ENCODE peak calls at places on chromosomes 12 and 14, in ten cellular contexts. Y, Q, U, F, N, G, B, R, I and V are unnamed samples. For H3K4me1, the result is how much of the 10 kb centered on the place peaks cover.

GRCh38 chr14:104973215-104974145 is 4.7 kb downstream of the AHNAK2 start:
- DNase-seq in Y (no peak), Q (peak), U (peak), F (peak), N (peak), G (peak), B (no peak), R (peak), I (peak), V (peak)

GRCh38 chr14:22646570-22647254 is 2.6 kb upstream of the OR6J1 start:
- DNase-seq in Y (no peak), Q (no peak), U (peak), F (no peak), N (no peak), G (no peak), B (no peak), R (peak), I (no peak), V (no peak)

GRCh38 chr14:71119075-71119474 is 211.8 kb downstream of the PCNX1 start:
- DNase-seq in Y (no peak), Q (no peak), U (peak), F (no peak), N (no peak), G (no peak), B (no peak), R (no peak), I (no peak), V (no peak)

GRCh38 chr12:108759914-108760313 is 28.6 kb upstream of the CORO1C start:
- DNase-seq in Y (no peak), Q (no peak), U (no peak), F (no peak), N (no peak), G (no peak), B (no peak), R (no peak), I (no peak), V (no peak)

GRCh38 chr14:97459180-97459579 is 662.0 kb downstream of the VRK1 start:
- DNase-seq in Y (no peak), Q (no peak), U (no peak), F (no peak), N (no peak), G (no peak), B (no peak), R (no peak), I (no peak), V (no peak)

GRCh38 chr14:53714495-53715389 is 241.9 kb downstream of the BMP4 start:
- DNase-seq in Y (no peak), Q (no peak), U (peak), F (no peak), N (no peak), G (no peak), B (no peak), R (no peak), I (no peak), V (no peak)

GRCh38 chr12:105393586-105393985 is 63.1 kb downstream of the C12orf75 start:
- DNase-seq in Y (no peak), Q (no peak), U (peak), F (no peak), N (no peak), G (no peak), B (no peak), R (peak), I (no peak), V (no peak)

GRCh38 chr12:82461393-82461792 is 103.1 kb downstream of the METTL25 start:
- DNase-seq in Y (no peak), Q (no peak), U (no peak), F (no peak), N (no peak), G (no peak), B (no peak), R (no peak), I (no peak), V (no peak)

GRCh38 chr12:58530421-58531067 is 389.8 kb downstream of the LRIG3 start:
- DNase-seq in Y (no peak), Q (no peak), U (peak), F (no peak), N (no peak), G (no peak), B (no peak), R (peak), I (no peak), V (no peak)

GRCh38 chr12:18141583-18141982 is 51.6 kb upstream of the RERGL start:
- DNase-seq in Y (no peak), Q (peak), U (peak), F (no peak), N (no peak), G (no peak), B (no peak), R (peak), I (no peak), V (no peak)

GRCh38 chr14:65095633-65096205 is 6.6 kb downstream of the MAX start:
- DNase-seq in Y (peak), Q (no peak), U (peak), F (peak), N (peak), G (peak), B (no peak), R (peak), I (peak), V (peak)

GRCh38 chr12:104733717-104734175 is 224.3 kb downstream of the SLC41A2 start:
- DNase-seq in Y (peak), Q (no peak), U (no peak), F (no peak), N (no peak), G (no peak), B (no peak), R (no peak), I (no peak), V (no peak)

GRCh38 chr12:120118710-120119097 is 2.2 kb upstream of the RAB35 start:
- DNase-seq in Y (no peak), Q (no peak), U (no peak), F (no peak), N (no peak), G (no peak), B (no peak), R (no peak), I (no peak), V (no peak)

GRCh38 chr14:37587881-37588666 is 7.0 kb downstream of the FOXA1 start:
- DNase-seq in Y (no peak), Q (no peak), U (no peak), F (no peak), N (no peak), G (no peak), B (no peak), R (no peak), I (no peak), V (no peak)

GRCh38 chr12:56282030-56282429 is 15.3 kb downstream of the COQ10A start:
- DNase-seq in Y (no peak), Q (no peak), U (no peak), F (no peak), N (no peak), G (no peak), B (no peak), R (no peak), I (no peak), V (no peak)

GRCh38 chr12:56280849-56281248 is 14.1 kb downstream of the COQ10A start:
- DNase-seq in Y (no peak), Q (no peak), U (no peak), F (no peak), N (no peak), G (no peak), B (no peak), R (no peak), I (no peak), V (no peak)

GRCh38 chr12:56278905-56279304 is 12.2 kb downstream of the COQ10A start:
- DNase-seq in Y (no peak), Q (no peak), U (no peak), F (no peak), N (no peak), G (no peak), B (no peak), R (no peak), I (no peak), V (no peak)

GRCh38 chr12:56286044-56286830 is 13.9 kb downstream of the CS start:
- DNase-seq in Y (no peak), Q (no peak), U (no peak), F (no peak), N (no peak), G (no peak), B (no peak), R (no peak), I (no peak), V (no peak)

DNA sequence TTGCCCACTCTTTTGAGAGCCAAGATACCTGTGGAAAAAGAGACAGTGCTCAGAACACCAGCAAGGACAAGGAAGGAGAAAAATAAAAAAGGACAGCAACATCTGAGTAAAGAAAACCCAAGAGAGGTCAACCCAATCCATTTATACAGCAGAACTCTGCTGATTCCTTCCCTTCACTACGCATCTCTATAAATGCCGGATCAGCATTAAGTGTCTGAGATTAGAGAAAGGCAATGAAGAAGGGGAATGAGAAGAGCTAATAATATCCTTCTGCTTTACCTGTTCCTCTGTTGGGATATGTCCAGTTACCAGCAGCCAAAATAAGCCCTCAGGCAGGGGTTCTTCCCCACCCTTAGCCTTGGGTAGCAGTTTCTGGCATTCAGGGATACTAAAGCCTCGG is 15.8 kb downstream of the COQ10A start:
- DNase-seq in Y (no peak), Q (no peak), U (no peak), F (no peak), N (no peak), G (no peak), B (no peak), R (no peak), I (no peak), V (no peak)
- TF ChIP-seq CTCF in Y (no peak), Q (no peak), U (no peak), F (no peak), N (no peak), G (no peak), B (no peak), R (no peak), I (no peak), V (no peak)

GRCh38 chr12:22797686-22798085 is 172.7 kb downstream of the ETNK1 start:
- DNase-seq in Y (no peak), Q (no peak), U (no peak), F (no peak), N (no peak), G (no peak), B (no peak), R (no peak), I (no peak), V (no peak)

GRCh38 chr12:22803725-22804124 is 178.8 kb downstream of the ETNK1 start:
- DNase-seq in Y (peak), Q (no peak), U (no peak), F (no peak), N (no peak), G (no peak), B (no peak), R (no peak), I (no peak), V (no peak)

GRCh38 chr12:22802883-22803640 is 178.1 kb downstream of the ETNK1 start:
- DNase-seq in Y (no peak), Q (no peak), U (no peak), F (no peak), N (no peak), G (no peak), B (no peak), R (no peak), I (no peak), V (no peak)

GRCh38 chr12:22800332-22800731 is 175.4 kb downstream of the ETNK1 start:
- DNase-seq in Y (no peak), Q (no peak), U (no peak), F (no peak), N (no peak), G (no peak), B (no peak), R (no peak), I (no peak), V (no peak)
- H3K4me1 ChIP-seq in Y (under half), Q (under half), U (under half), F (under half), N (under half), G (under half), B (under half), R (under half), I (under half), V (under half)

GRCh38 chr14:41799817-41800216 is 193.1 kb downstream of the LRFN5 start:
- DNase-seq in Y (no peak), Q (no peak), U (no peak), F (no peak), N (no peak), G (no peak), B (no peak), R (no peak), I (no peak), V (no peak)
- H3K27ac ChIP-seq in Y (no peak), Q (no peak), U (no peak), F (no peak), N (no peak), G (no peak), B (no peak), R (no peak), I (no peak), V (no peak)

GRCh38 chr12:94994312-94994711 is 9.2 kb downstream of the NDUFA12 start:
- DNase-seq in Y (no peak), Q (peak), U (peak), F (no peak), N (no peak), G (no peak), B (no peak), R (peak), I (no peak), V (no peak)
- TF ChIP-seq CTCF in Y (no peak), Q (no peak), U (no peak), F (no peak), N (no peak), G (no peak), B (no peak), R (no peak), I (no peak), V (no peak)

GRCh38 chr12:15151141-15152091 is 69.8 kb downstream of the RERG start:
- DNase-seq in Y (peak), Q (no peak), U (no peak), F (peak), N (no peak), G (no peak), B (no peak), R (peak), I (no peak), V (peak)

GRCh38 chr12:15152864-15153263 is 68.4 kb downstream of the RERG start:
- DNase-seq in Y (no peak), Q (no peak), U (peak), F (no peak), N (no peak), G (no peak), B (no peak), R (peak), I (no peak), V (no peak)

GRCh38 chr12:15155271-15155670 is 65.9 kb downstream of the RERG start:
- DNase-seq in Y (no peak), Q (no peak), U (no peak), F (no peak), N (no peak), G (no peak), B (no peak), R (no peak), I (no peak), V (no peak)

GRCh38 chr12:15152456-15152855 is 68.8 kb downstream of the RERG start:
- DNase-seq in Y (no peak), Q (no peak), U (no peak), F (no peak), N (no peak), G (no peak), B (no peak), R (peak), I (peak), V (no peak)

DNA sequence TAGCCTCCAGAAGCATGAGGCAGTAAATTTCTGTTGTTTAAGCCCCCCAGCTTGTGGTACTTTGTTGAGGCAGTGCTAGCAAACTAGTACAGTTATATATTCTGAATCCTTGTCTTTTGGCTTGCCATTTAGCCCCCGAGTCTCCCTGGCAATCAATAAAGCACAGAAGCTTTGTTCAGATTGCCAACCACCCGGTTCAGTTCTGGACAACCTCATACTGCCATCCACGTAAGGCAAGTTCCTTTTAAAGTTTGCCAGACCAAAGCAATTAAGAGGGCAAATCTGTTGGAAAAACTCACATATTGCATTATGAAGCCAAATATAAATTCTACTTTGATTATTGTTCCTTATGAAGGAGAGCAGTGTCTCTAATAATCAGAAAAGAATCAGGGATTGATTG is 67.1 kb downstream of the RERG start:
- DNase-seq in Y (no peak), Q (no peak), U (no peak), F (no peak), N (no peak), G (no peak), B (no peak), R (no peak), I (no peak), V (no peak)
- H3K4me1 ChIP-seq in Y (under half), Q (under half), U (under half), F (under half), N (under half), G (under half), B (under half), R (under half), I (half or more), V (under half)

GRCh38 chr12:3084742-3085141 is 7.6 kb downstream of the TSPAN9 start:
- DNase-seq in Y (no peak), Q (no peak), U (no peak), F (no peak), N (no peak), G (peak), B (no peak), R (no peak), I (no peak), V (no peak)

GRCh38 chr12:3083949-3084348 is 6.8 kb downstream of the TSPAN9 start:
- DNase-seq in Y (no peak), Q (no peak), U (no peak), F (peak), N (no peak), G (no peak), B (no peak), R (no peak), I (no peak), V (no peak)

GRCh38 chr12:3078086-3078820 is 1.1 kb downstream of the TSPAN9 start:
- DNase-seq in Y (no peak), Q (no peak), U (no peak), F (no peak), N (no peak), G (no peak), B (no peak), R (no peak), I (no peak), V (no peak)

GRCh38 chr12:3083241-3083921 is 6.2 kb downstream of the TSPAN9 start:
- DNase-seq in Y (no peak), Q (no peak), U (no peak), F (no peak), N (no peak), G (no peak), B (no peak), R (no peak), I (no peak), V (no peak)

GRCh38 chr12:3081886-3082285 is 4.7 kb downstream of the TSPAN9 start:
- DNase-seq in Y (no peak), Q (no peak), U (no peak), F (no peak), N (no peak), G (no peak), B (no peak), R (no peak), I (no peak), V (no peak)
- H3K27ac ChIP-seq in Y (no peak), Q (no peak), U (no peak), F (peak), N (no peak), G (peak), B (no peak), R (no peak), I (no peak), V (no peak)